ENCODE peak calls at places on chromosomes 6 and 20, in eight cellular contexts. D, C, B, O, U, T, F and G are unnamed samples.

GRCh38 chr6:163892814-163893561 is 478.5 kb downstream of the QKI start:
- DNase-seq in D (no peak), C (no peak), B (no peak), O (no peak), U (no peak), T (no peak), F (no peak), G (no peak)

GRCh38 chr20:19462491-19462890 is 250.0 kb downstream of the SLC24A3 start:
- DNase-seq in D (no peak), C (no peak), B (no peak), O (no peak), U (no peak), T (no peak), F (no peak), G (no peak)

GRCh38 chr20:6126846-6127245 is 4.0 kb upstream of the FERMT1 start:
- DNase-seq in D (no peak), C (no peak), B (no peak), O (no peak), U (no peak), T (no peak), F (no peak), G (no peak)

GRCh38 chr6:37516076-37516919 is 16.6 kb upstream of the CCDC167 start:
- DNase-seq in D (no peak), C (no peak), B (no peak), O (peak; percentile 21), U (peak; percentile 80), T (peak; percentile 65), F (peak; percentile 40), G (peak; percentile 83)

GRCh38 chr20:45833030-45833882 is at the start of gene SNX21:
- DNase-seq in D (peak; percentile 92), C (peak; percentile 18), B (peak; percentile 87), O (peak; percentile 89), U (peak; percentile 73), T (peak; percentile 32), F (peak; percentile 81), G (peak; percentile 96)

GRCh38 chr6:135535989-135536414 is 38.5 kb upstream of the AHI1 start:
- DNase-seq in D (peak; percentile 88), C (no peak), B (peak; percentile 90), O (peak; percentile 67), U (peak; percentile 62), T (peak; percentile 41), F (no peak), G (no peak)

GRCh38 chr6:165729307-165729936 is 66.4 kb upstream of the PDE10A start:
- DNase-seq in D (no peak), C (no peak), B (no peak), O (peak; percentile 69), U (no peak), T (no peak), F (peak; percentile 54), G (no peak)

GRCh38 chr20:21820688-21821087 is 115.2 kb downstream of the PAX1 start:
- DNase-seq in D (peak; percentile 8), C (no peak), B (no peak), O (no peak), U (no peak), T (no peak), F (no peak), G (no peak)

GRCh38 chr6:133888931-133889556 is at the start of gene TCF21:
- DNase-seq in D (no peak), C (no peak), B (no peak), O (no peak), U (no peak), T (no peak), F (peak; percentile 38), G (no peak)

GRCh38 chr6:41185991-41186675 is 14.8 kb downstream of the TREML2 start:
- DNase-seq in D (no peak), C (no peak), B (no peak), O (no peak), U (no peak), T (no peak), F (no peak), G (peak; percentile 32)

GRCh38 chr6:40722081-40722480 is 134.9 kb upstream of the LRFN2 start:
- DNase-seq in D (no peak), C (no peak), B (peak; percentile 47), O (no peak), U (no peak), T (no peak), F (no peak), G (no peak)

GRCh38 chr20:46951840-46952497 is 57.3 kb downstream of the EYA2 start:
- DNase-seq in D (no peak), C (no peak), B (no peak), O (no peak), U (no peak), T (no peak), F (no peak), G (no peak)

GRCh38 chr6:156618600-156619205 is 158.5 kb upstream of the ARID1B start:
- DNase-seq in D (no peak), C (no peak), B (no peak), O (no peak), U (no peak), T (no peak), F (no peak), G (peak; percentile 57)

GRCh38 chr6:46606318-46606717 is 46.3 kb downstream of the CYP39A1 start:
- DNase-seq in D (no peak), C (no peak), B (no peak), O (no peak), U (peak; percentile 74), T (no peak), F (no peak), G (no peak)

GRCh38 chr6:52507557-52508260 is 69.2 kb downstream of the TRAM2 start:
- DNase-seq in D (peak; percentile 75), C (no peak), B (peak; percentile 69), O (no peak), U (no peak), T (no peak), F (no peak), G (no peak)

GRCh38 chr20:18405826-18406225 is 61.0 kb downstream of the DZANK1 start:
- DNase-seq in D (no peak), C (no peak), B (no peak), O (no peak), U (no peak), T (no peak), F (no peak), G (no peak)

GRCh38 chr6:16759646-16760535 is 1.4 kb downstream of the ATXN1 start:
- DNase-seq in D (peak; percentile 75), C (peak; percentile 61), B (peak; percentile 76), O (peak; percentile 93), U (peak; percentile 90), T (no peak), F (peak; percentile 92), G (peak; percentile 97)

GRCh38 chr6:170473226-170473789 is 79.8 kb downstream of the PSMB1 start:
- DNase-seq in D (no peak), C (no peak), B (peak; percentile 22), O (no peak), U (no peak), T (peak; percentile 22), F (no peak), G (no peak)

GRCh38 chr20:24657211-24657610 is 187.8 kb downstream of the SYNDIG1 start:
- DNase-seq in D (peak; percentile 58), C (no peak), B (peak; percentile 44), O (no peak), U (no peak), T (no peak), F (no peak), G (no peak)

GRCh38 chr6:168326294-168327261 is 7.0 kb upstream of the DACT2 start:
- DNase-seq in D (peak; percentile 3), C (no peak), B (no peak), O (no peak), U (no peak), T (no peak), F (no peak), G (no peak)

GRCh38 chr6:153215242-153215641 is 84.2 kb upstream of the RGS17 start:
- DNase-seq in D (no peak), C (no peak), B (no peak), O (peak; percentile 39), U (no peak), T (no peak), F (no peak), G (no peak)

GRCh38 chr6:77463881-77464867 is 883 bp upstream of the HTR1B start:
- DNase-seq in D (no peak), C (no peak), B (no peak), O (peak; percentile 44), U (no peak), T (no peak), F (no peak), G (peak; percentile 83)

GRCh38 chr6:170147832-170148708 is 142.8 kb downstream of the DLL1 start:
- DNase-seq in D (no peak), C (no peak), B (no peak), O (no peak), U (no peak), T (no peak), F (no peak), G (peak; percentile 58)

GRCh38 chr20:48584391-48585249 is 243.2 kb downstream of the PREX1 start:
- DNase-seq in D (no peak), C (no peak), B (no peak), O (no peak), U (no peak), T (no peak), F (peak; percentile 37), G (no peak)

GRCh38 chr20:25017257-25017803 is 24.8 kb upstream of the APMAP start:
- DNase-seq in D (no peak), C (no peak), B (no peak), O (no peak), U (no peak), T (peak; percentile 62), F (peak; percentile 75), G (peak; percentile 94)

GRCh38 chr6:26223213-26223612 is 136.0 kb downstream of the HFE start:
- DNase-seq in D (no peak), C (no peak), B (no peak), O (peak; percentile 49), U (peak; percentile 37), T (peak; percentile 23), F (no peak), G (no peak)

GRCh38 chr6:122109075-122109474 is 290.4 kb upstream of the HSF2 start:
- DNase-seq in D (no peak), C (no peak), B (no peak), O (no peak), U (no peak), T (no peak), F (no peak), G (no peak)

GRCh38 chr6:111972714-111973678 is 80.9 kb upstream of the CCN6 start:
- DNase-seq in D (peak; percentile 90), C (no peak), B (peak; percentile 92), O (peak; percentile 88), U (no peak), T (no peak), F (no peak), G (peak; percentile 60)

GRCh38 chr6:133156689-133157088 is 84.5 kb upstream of the EYA4 start:
- DNase-seq in D (no peak), C (no peak), B (no peak), O (no peak), U (no peak), T (no peak), F (no peak), G (no peak)

GRCh38 chr6:151464702-151465101 is 12.8 kb upstream of the RMND1 start:
- DNase-seq in D (no peak), C (no peak), B (no peak), O (no peak), U (no peak), T (no peak), F (no peak), G (no peak)

GRCh38 chr20:5570442-5570841 is 179.8 kb upstream of the SHLD1 start:
- DNase-seq in D (no peak), C (no peak), B (no peak), O (peak; percentile 5), U (no peak), T (no peak), F (no peak), G (no peak)

GRCh38 chr6:98039876-98040605 is 757.0 kb upstream of the MMS22L start:
- DNase-seq in D (no peak), C (no peak), B (no peak), O (no peak), U (peak; percentile 38), T (no peak), F (no peak), G (no peak)